ENCODE peak calls at places on chromosomes 2 and 18, in six cellular contexts. G, P, M, U, R and W are unnamed samples.

GRCh38 chr2:234411793-234412192 is 85.1 kb downstream of the ARL4C start:
- DNase-seq in G (no peak), P (no peak), M (peak), U (no peak), R (no peak), W (peak)

GRCh38 chr18:76412818-76413565 is 82.0 kb downstream of the ZNF516 start:
- DNase-seq in G (no peak), P (no peak), M (no peak), U (no peak), R (peak), W (no peak)

GRCh38 chr2:169877406-169877805 is 50.2 kb downstream of the UBR3 start:
- DNase-seq in G (no peak), P (peak), M (no peak), U (no peak), R (peak), W (peak)

GRCh38 chr2:68812256-68812655 is 58.9 kb downstream of the BMP10 start:
- DNase-seq in G (peak), P (no peak), M (no peak), U (no peak), R (no peak), W (no peak)

GRCh38 chr2:223297788-223298187 is 245.8 kb downstream of the KCNE4 start:
- DNase-seq in G (no peak), P (no peak), M (no peak), U (no peak), R (no peak), W (no peak)

GRCh38 chr2:25132296-25132630 is 36.1 kb downstream of the POMC start:
- DNase-seq in G (no peak), P (peak), M (peak), U (no peak), R (no peak), W (no peak)

GRCh38 chr18:73880387-73880786 is 267.2 kb downstream of the FBXO15 start:
- DNase-seq in G (no peak), P (peak), M (no peak), U (no peak), R (peak), W (no peak)

GRCh38 chr2:225893151-225893550 is 493.6 kb downstream of the NYAP2 start:
- DNase-seq in G (no peak), P (no peak), M (no peak), U (no peak), R (no peak), W (no peak)

GRCh38 chr2:112724611-112725525 is 4.0 kb downstream of the NT5DC4 start:
- DNase-seq in G (no peak), P (no peak), M (peak), U (peak), R (no peak), W (peak)

GRCh38 chr2:130355578-130356431 is at the start of gene PTPN18:
- DNase-seq in G (peak), P (peak), M (peak), U (peak), R (peak), W (peak)

GRCh38 chr18:449374-449773 is 51.1 kb downstream of the COLEC12 start:
- DNase-seq in G (peak), P (no peak), M (no peak), U (no peak), R (peak), W (no peak)

GRCh38 chr2:85796046-85796548 is 42.3 kb downstream of the ATOH8 start:
- DNase-seq in G (no peak), P (no peak), M (no peak), U (no peak), R (no peak), W (no peak)

GRCh38 chr2:159064446-159065301 is 96.2 kb downstream of the TANC1 start:
- DNase-seq in G (no peak), P (peak), M (no peak), U (no peak), R (peak), W (no peak)

GRCh38 chr2:194999771-195000170 is 657.3 kb upstream of the SLC39A10 start:
- DNase-seq in G (no peak), P (no peak), M (no peak), U (no peak), R (no peak), W (no peak)

GRCh38 chr2:109160714-109161440 is 31.9 kb downstream of the SH3RF3 start:
- DNase-seq in G (no peak), P (no peak), M (no peak), U (no peak), R (no peak), W (no peak)

GRCh38 chr18:41170346-41170745 is 784.7 kb upstream of the PIK3C3 start:
- DNase-seq in G (no peak), P (peak), M (no peak), U (no peak), R (peak), W (no peak)

GRCh38 chr2:177332041-177332991 is 60.3 kb upstream of the AGPS start:
- DNase-seq in G (no peak), P (peak), M (peak), U (peak), R (peak), W (peak)

GRCh38 chr2:26916128-26916692 is 54.2 kb upstream of the MAPRE3 start:
- DNase-seq in G (no peak), P (no peak), M (no peak), U (no peak), R (no peak), W (no peak)

GRCh38 chr2:172834881-172835280 is 99.2 kb downstream of the RAPGEF4 start:
- DNase-seq in G (no peak), P (no peak), M (no peak), U (no peak), R (no peak), W (no peak)

GRCh38 chr2:220114443-220114842 is 487.0 kb downstream of the SLC4A3 start:
- DNase-seq in G (no peak), P (no peak), M (no peak), U (no peak), R (no peak), W (no peak)

GRCh38 chr2:241009601-241010530 is 11.4 kb downstream of the SNED1 start:
- DNase-seq in G (peak), P (peak), M (peak), U (no peak), R (peak), W (no peak)

GRCh38 chr2:222791946-222792649 is 68.7 kb upstream of the ACSL3 start:
- DNase-seq in G (no peak), P (peak), M (no peak), U (no peak), R (peak), W (no peak)

GRCh38 chr18:76620326-76620813 is 125.3 kb upstream of the ZNF516 start:
- DNase-seq in G (peak), P (peak), M (peak), U (no peak), R (peak), W (peak)

DNA sequence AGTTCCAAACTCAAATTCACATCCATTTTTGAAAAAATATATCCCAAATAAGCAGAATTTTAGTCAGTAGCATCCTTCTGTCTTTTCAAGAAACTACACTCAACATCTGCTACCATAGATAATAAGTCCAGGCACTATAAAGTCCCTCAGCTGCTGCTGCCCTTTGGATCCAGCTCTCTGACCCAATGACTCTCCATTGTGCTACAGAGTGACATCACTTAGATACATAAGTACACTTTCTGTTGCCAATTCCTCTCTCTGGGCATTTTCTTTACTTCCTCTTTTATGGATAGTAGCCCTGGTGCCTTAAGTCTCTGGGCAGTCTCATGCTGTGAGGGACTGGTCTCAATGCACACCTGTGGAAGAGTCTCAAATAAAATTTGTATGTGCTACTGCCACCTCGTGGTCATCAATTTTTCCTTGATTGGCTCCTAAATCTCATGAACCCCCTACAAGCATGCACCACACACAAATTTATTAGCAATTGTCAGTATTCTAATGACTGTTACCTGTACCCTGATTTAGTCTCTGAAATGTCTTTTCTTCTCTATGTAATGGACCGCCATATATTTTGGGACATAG is 219.2 kb downstream of the LRP1B start:
- DNase-seq in G (peak), P (peak), M (no peak), U (no peak), R (peak), W (peak)
- TF ChIP-seq CTCF in G (peak), P (peak), M (peak), U (peak), R (peak), W (peak)

GRCh38 chr2:56127773-56128170 is 56.0 kb upstream of the CCDC85A start:
- DNase-seq in G (no peak), P (no peak), M (no peak), U (no peak), R (no peak), W (no peak)

GRCh38 chr2:56121995-56122394 is 61.8 kb upstream of the CCDC85A start:
- DNase-seq in G (no peak), P (no peak), M (no peak), U (no peak), R (no peak), W (no peak)

GRCh38 chr2:56127013-56127772 is 56.6 kb upstream of the CCDC85A start:
- DNase-seq in G (peak), P (no peak), M (no peak), U (no peak), R (no peak), W (no peak)

GRCh38 chr2:56128235-56128634 is 55.6 kb upstream of the CCDC85A start:
- DNase-seq in G (no peak), P (no peak), M (no peak), U (no peak), R (no peak), W (no peak)

DNA sequence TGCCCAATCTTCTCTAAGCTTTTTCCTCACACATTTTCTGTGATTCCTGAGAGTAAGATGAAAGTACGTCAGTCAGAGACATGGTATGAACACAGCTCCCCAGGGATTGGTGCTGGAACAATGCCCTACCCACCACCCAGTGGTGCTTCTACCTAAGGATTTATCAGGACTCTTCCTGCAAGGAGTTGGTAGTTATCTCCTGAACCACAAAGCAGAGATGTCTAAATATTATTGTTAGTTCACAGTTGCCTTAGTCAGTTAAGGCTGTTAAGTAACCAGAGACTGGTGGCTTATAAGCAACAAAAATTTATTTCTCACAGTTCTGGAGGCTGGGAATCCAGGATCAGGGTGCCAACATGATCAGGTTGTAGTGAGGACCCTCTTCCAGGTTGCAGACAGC is 60.3 kb upstream of the CCDC85A start:
- DNase-seq in G (no peak), P (no peak), M (no peak), U (no peak), R (no peak), W (no peak)
- TF ChIP-seq CTCF in G (no peak), P (no peak), M (no peak), U (no peak), R (no peak), W (no peak)

GRCh38 chr2:138474093-138474834 is 27.3 kb upstream of the SPOPL start:
- DNase-seq in G (no peak), P (peak), M (no peak), U (no peak), R (peak), W (no peak)

GRCh38 chr2:138470941-138471340 is 30.6 kb upstream of the SPOPL start:
- DNase-seq in G (no peak), P (no peak), M (no peak), U (no peak), R (no peak), W (no peak)

GRCh38 chr2:138476186-138476585 is 25.4 kb upstream of the SPOPL start:
- DNase-seq in G (no peak), P (no peak), M (no peak), U (no peak), R (no peak), W (no peak)

GRCh38 chr2:138475394-138475793 is 26.2 kb upstream of the SPOPL start:
- DNase-seq in G (no peak), P (no peak), M (peak), U (no peak), R (no peak), W (peak)

DNA sequence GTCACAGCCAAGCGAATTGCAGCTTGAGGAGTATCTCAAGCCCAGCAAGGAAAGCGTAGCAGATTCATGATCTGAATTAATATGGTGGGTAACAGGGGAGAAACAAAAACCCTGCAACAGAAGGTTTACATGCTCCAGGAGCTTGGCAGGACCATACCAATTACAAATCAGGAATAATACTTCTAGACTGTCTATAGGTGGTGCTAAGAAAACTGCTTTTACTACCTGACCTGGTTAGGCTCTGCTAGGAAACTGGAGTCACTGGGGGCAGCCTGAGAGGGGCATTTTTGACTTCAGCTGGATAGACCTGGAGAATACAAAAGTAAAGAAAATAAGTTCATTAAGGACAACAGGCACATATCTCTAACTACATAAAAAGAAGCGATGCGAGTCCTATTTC is 24.6 kb upstream of the SPOPL start:
- DNase-seq in G (no peak), P (no peak), M (no peak), U (no peak), R (no peak), W (no peak)
- TF ChIP-seq CTCF in G (no peak), P (no peak), M (peak), U (no peak), R (no peak), W (peak)

DNA sequence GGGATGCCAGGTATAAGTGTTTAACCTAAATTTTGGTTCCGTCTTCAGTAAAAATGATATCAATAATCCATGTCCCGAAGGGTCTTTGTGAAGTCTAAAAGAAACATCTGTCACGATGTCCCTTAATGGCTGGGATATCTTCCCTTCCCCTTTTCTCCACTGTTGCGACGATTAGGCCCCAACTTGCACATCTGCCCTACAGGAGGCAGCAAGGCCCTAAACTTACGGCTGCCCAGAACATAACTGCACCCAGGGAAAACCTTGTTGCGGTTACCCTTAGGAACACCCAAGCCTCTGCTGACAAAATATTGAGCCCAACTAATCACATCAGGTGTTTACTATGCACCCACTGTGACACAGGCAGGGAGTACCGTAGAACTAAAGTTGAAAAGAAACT is 1.2 kb upstream of the SMAD2 start:
- DNase-seq in G (no peak), P (no peak), M (no peak), U (no peak), R (peak), W (no peak)
- TF ChIP-seq CTCF in G (no peak), P (no peak), M (peak), U (peak), R (no peak), W (peak)

DNA sequence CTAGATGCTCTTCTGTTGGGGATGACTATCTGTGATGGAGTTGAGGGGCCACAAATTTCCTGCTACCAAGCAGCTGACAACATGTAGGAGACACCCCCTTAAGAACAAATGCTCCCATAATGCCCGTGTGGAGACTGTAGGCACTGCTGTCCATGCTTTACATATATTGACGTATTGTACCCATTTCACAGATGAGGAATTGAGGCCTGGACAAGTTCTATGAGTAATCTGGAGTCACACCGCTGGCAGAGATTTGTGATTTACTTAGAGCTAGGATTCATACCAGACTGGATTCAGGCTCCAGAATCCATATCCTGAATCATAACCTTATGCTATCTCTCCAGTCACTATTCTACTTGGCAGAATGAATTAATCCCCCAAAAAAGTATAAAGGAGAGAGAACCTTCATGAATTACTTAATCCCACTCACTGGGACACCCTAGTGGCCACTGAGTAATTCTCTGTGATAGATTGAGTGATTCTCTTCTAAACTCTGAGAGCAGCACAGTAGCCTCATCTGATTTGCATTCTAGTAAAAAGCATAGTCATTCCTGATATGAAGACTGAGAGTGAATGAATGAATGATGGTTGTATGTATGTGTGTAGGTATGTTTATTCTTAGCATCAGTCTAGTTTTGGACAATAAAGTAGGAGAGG is 460.7 kb upstream of the MEIS1 start:
- DNase-seq in G (no peak), P (no peak), M (no peak), U (no peak), R (no peak), W (no peak)
- TF ChIP-seq CTCF in G (no peak), P (no peak), M (peak), U (no peak), R (no peak), W (no peak)

DNA sequence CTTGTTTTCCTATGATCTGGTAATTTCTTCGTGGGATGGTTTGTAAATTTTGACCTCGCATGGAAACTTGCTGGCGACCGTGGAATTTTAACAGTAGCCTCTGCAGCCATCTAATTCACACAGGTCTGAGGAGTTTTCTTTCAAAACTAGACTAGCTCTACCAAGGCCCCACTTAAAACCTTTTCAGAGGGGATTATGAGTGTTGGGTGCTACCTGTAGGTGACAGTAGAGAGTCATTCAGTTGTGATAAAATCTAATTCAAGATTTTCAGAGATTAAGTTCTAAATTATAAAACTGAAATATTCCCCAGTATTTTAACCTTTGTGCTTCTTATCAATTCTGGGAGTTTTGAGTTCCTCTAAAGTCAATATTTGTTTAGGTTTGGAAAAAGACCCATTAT is 31.0 kb downstream of the THSD7B start:
- DNase-seq in G (no peak), P (no peak), M (no peak), U (no peak), R (no peak), W (no peak)
- TF ChIP-seq CTCF in G (peak), P (no peak), M (no peak), U (no peak), R (no peak), W (no peak)

GRCh38 chr18:11411021-11411420 is 198.4 kb upstream of the SLC35G4 start:
- DNase-seq in G (no peak), P (no peak), M (no peak), U (no peak), R (no peak), W (no peak)

GRCh38 chr18:11407900-11408299 is 201.5 kb upstream of the SLC35G4 start:
- DNase-seq in G (no peak), P (peak), M (no peak), U (no peak), R (peak), W (no peak)

GRCh38 chr18:11412790-11413189 is 196.6 kb upstream of the SLC35G4 start:
- DNase-seq in G (no peak), P (no peak), M (no peak), U (no peak), R (no peak), W (no peak)

GRCh38 chr18:11405804-11406203 is 203.6 kb upstream of the SLC35G4 start:
- DNase-seq in G (no peak), P (no peak), M (no peak), U (no peak), R (no peak), W (no peak)

DNA sequence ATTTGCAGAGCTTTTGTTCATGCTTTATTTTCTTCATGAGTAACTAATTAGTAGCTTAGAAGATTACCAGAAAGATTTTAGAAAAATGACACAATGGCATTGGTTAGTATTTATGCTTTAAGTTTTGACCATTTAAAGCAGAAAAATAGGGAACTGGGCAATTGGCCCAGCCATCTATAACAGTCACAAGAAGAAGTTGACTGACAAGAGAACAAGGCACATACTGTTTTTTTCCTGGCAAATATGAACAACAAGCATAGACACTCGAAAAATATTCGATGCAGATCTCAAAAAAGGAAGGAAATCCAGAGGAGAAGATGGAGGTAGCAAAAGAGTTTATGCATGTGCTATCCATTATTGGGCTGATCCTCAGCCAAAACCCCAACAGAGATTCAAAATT is 200.8 kb upstream of the SLC35G4 start:
- DNase-seq in G (no peak), P (no peak), M (no peak), U (no peak), R (no peak), W (no peak)
- TF ChIP-seq CTCF in G (no peak), P (no peak), M (no peak), U (no peak), R (no peak), W (no peak)

GRCh38 chr2:47437287-47437686 is 34.3 kb downstream of the MSH2 start:
- DNase-seq in G (no peak), P (peak), M (no peak), U (peak), R (peak), W (peak)
- TF ChIP-seq CTCF in G (no peak), P (peak), M (no peak), U (peak), R (peak), W (peak)